ENCODE peak calls at places on chromosomes 16 and 17, in five cellular contexts. R, W, M, B and P are unnamed samples.

GRCh38 chr17:80992948-80993624 is 1.4 kb downstream of the CHMP6 start:
- DNase-seq in B (no peak), W (no peak), R (no peak), M (no peak), P (no peak)

GRCh38 chr16:63617047-63617989 is 1504.5 kb downstream of the CDH11 start:
- DNase-seq in W (no peak), M (peak), B (no peak), R (peak), P (peak)

GRCh38 chr17:44269795-44270320 is 1.9 kb upstream of the SLC4A1 start:
- DNase-seq in B (no peak), R (no peak), M (no peak), W (no peak), P (no peak)

GRCh38 chr17:28347261-28347891 is 10.0 kb downstream of the POLDIP2 start:
- DNase-seq in M (no peak), W (no peak), B (no peak), R (peak), P (peak)

GRCh38 chr17:78899361-78900260 is 3.4 kb downstream of the CEP295NL start:
- DNase-seq in M (peak), R (peak), B (peak), W (no peak), P (peak)

GRCh38 chr16:53224932-53225533 is 170.2 kb downstream of the CHD9 start:
- DNase-seq in B (no peak), M (no peak), R (peak), W (no peak), P (no peak)

GRCh38 chr17:42612013-42612412 is 2.5 kb downstream of the TUBG1 start:
- DNase-seq in B (no peak), R (no peak), M (no peak), W (no peak), P (no peak)

GRCh38 chr17:44628234-44629188 is 27.8 kb upstream of the MEIOC start:
- DNase-seq in B (no peak), W (peak), M (peak), R (peak), P (peak)

GRCh38 chr16:56603589-56603988 is 4.8 kb upstream of the MT2A start:
- DNase-seq in R (peak), B (peak), W (no peak), M (peak), P (no peak)

GRCh38 chr16:56606071-56606687 is 2.2 kb upstream of the MT2A start:
- DNase-seq in B (no peak), R (peak), W (no peak), M (no peak), P (peak)

GRCh38 chr16:56606688-56607618 is 1.4 kb upstream of the MT2A start:
- DNase-seq in R (peak), B (no peak), M (peak), W (no peak), P (peak)

GRCh38 chr16:56604966-56605365 is 3.4 kb upstream of the MT2A start:
- DNase-seq in B (no peak), M (no peak), W (no peak), R (no peak), P (no peak)

GRCh38 chr16:56605475-56605874 is 2.9 kb upstream of the MT2A start:
- DNase-seq in W (no peak), M (no peak), B (no peak), R (no peak), P (no peak)
- H3K27ac ChIP-seq in W (no peak), M (peak), B (peak), R (peak), P (no peak)

DNA sequence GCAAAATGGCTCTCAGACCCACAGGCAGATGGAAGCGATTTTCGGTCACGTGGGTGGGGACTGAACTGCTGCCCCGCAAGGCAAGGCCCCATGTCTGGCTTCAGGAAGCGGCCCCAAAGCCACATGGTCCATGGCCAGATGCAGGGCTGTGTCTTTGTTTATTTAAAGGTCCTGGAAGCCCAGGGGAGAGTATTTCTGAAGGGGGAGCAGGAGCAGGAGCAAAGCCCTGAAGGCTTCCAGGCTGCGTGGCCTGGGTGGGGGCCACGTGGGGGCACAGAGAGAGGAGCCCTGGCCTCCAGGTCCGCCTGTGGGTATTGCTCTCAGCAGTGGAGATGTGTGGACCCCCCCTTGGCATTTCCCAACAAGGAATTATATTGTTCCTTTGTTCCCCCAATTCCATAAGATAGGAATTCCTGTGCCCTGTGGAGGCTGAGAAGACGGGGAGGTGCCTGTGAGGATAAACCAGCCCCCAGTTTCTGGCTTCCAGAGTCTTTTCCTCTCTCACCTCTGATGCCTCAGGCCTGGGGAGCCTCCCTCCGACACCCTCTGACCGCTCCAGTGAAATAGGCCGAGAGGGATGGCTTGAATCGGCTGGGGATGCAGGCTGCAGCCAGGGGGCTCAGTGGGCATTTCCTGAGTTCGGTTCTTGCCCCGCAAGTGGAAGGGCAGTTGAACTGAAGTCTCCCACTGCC is 339.2 kb downstream of the SEC14L1 start:
- DNase-seq in B (no peak), R (no peak), M (no peak), W (no peak), P (no peak)
- H3K27ac ChIP-seq in B (no peak), R (no peak), M (no peak), W (no peak), P (peak)

DNA sequence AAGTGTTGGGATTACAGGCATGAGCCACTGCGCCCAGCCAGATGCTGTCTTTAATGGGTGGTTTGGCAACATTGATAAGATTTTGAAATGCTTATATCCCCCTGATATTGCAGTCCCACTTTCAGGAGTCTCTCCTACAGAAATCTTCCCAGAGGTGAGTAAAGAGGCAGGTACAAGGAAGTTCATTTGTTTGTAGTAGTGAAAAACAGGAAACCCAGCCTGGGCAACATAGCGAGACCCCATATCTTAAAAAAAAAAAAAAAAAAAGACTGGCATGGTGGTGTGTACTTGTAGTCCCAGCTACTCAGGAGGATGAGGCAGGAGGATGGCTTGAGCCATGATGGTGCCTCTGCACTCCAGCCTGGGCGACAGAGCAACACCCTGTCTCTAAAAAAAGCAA is 6.2 kb upstream of the NUPR1 start:
- DNase-seq in R (no peak), M (no peak), W (no peak), B (no peak), P (no peak)
- H3K27ac ChIP-seq in R (no peak), M (no peak), W (no peak), B (no peak), P (no peak)

GRCh38 chr17:65166785-65167184 is 29.6 kb downstream of the RGS9 start:
- DNase-seq in M (no peak), W (no peak), B (no peak), R (no peak), P (no peak)

GRCh38 chr17:65167581-65167980 is 30.4 kb downstream of the RGS9 start:
- DNase-seq in B (no peak), R (no peak), M (no peak), W (no peak), P (no peak)

GRCh38 chr17:65160507-65160906 is 23.3 kb downstream of the RGS9 start:
- DNase-seq in B (no peak), R (no peak), W (no peak), M (no peak), P (no peak)

GRCh38 chr17:65158622-65159021 is 21.5 kb downstream of the RGS9 start:
- DNase-seq in W (no peak), R (no peak), B (no peak), M (no peak), P (no peak)

DNA sequence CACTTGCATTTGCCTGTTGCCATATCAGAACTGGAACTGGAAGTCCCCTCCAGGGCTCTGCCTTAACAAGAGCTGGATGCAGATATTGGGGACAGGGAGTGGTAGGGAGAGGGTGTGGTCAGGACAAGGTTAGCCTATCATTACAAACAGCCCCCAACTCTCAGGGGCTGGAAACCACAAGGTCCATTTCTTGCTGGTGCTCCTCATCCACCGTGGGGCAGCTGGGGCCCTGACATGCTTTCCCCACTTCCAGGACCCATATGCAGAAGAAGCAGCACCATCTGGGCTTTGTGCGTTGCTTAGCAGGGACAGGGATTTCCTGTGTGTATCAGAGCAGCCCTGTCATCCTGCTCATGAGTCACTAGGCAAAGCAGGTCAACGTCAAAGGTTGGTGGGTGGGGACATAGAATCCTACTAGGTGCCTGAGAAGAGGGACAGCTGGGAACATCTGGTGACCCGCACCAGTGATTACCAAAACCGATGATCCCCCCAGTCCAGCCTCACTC is 26.9 kb downstream of the RGS9 start:
- DNase-seq in B (no peak), W (peak), M (no peak), R (peak), P (peak)
- H3K27ac ChIP-seq in B (no peak), W (no peak), M (no peak), R (no peak), P (no peak)

GRCh38 chr16:67242138-67242730 is 5.0 kb downstream of the FHOD1 start:
- DNase-seq in W (no peak), R (no peak), M (no peak), B (no peak), P (no peak)
- H3K27ac ChIP-seq in W (no peak), R (peak), M (peak), B (no peak), P (no peak)

GRCh38 chr16:12323007-12323699 is 346.6 kb downstream of the SNX29 start:
- DNase-seq in R (no peak), M (no peak), W (no peak), B (no peak), P (no peak)
- H3K27ac ChIP-seq in R (no peak), M (no peak), W (no peak), B (no peak), P (no peak)

DNA sequence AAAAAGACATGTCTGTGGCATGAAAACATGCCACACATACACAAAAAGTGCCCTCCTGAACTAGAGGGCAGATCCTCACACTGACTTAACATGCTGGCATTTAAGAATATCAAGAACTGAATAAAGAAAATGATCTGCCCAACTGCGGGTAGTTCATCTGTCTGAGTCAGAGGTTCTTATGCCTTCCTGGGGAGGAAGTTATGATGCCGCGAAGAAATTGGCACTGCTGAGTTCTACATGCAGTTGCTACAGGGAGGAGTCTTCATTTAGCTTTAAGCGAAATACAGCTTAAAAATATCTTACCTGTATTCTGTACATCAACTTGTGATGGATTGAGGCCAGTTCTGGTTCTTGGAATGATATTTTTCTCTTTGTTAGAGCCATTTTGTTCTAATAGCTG is 6.3 kb downstream of the ALDH3A2 start:
- DNase-seq in B (no peak), M (no peak), W (no peak), R (no peak), P (no peak)
- H3K27ac ChIP-seq in B (no peak), M (no peak), W (no peak), R (no peak), P (no peak)

GRCh38 chr16:80174416-80174815 is 366.4 kb upstream of the DYNLRB2 start:
- DNase-seq in M (no peak), R (peak), B (no peak), W (no peak), P (peak)
- H3K27ac ChIP-seq in M (no peak), R (peak), B (no peak), W (no peak), P (no peak)